ENCODE peak calls at places on chromosomes 5 and 9, in eight cellular contexts. C, O, B, Y, X, N, F and Z are unnamed samples.

GRCh38 chr5:112034614-112035013 is 277.6 kb upstream of the NREP start:
- DNase-seq in C (no peak), O (no peak), B (no peak), Y (no peak), X (no peak), N (no peak), F (no peak), Z (no peak)

GRCh38 chr5:109452661-109453060 is 42.9 kb upstream of the PJA2 start:
- DNase-seq in C (no peak), O (no peak), B (no peak), Y (no peak), X (no peak), N (no peak), F (no peak), Z (no peak)

GRCh38 chr5:14775857-14776256 is 95.7 kb downstream of the ANKH start:
- DNase-seq in C (peak; percentile 40), O (no peak), B (peak; percentile 63), Y (peak; percentile 94), X (no peak), N (peak; percentile 47), F (no peak), Z (peak; percentile 56)

GRCh38 chr5:123156577-123157296 is 67.7 kb downstream of the PRDM6 start:
- DNase-seq in C (no peak), O (no peak), B (no peak), Y (no peak), X (no peak), N (no peak), F (no peak), Z (no peak)

GRCh38 chr5:84859056-84859455 is 474.4 kb upstream of the EDIL3 start:
- DNase-seq in C (no peak), O (no peak), B (no peak), Y (no peak), X (no peak), N (no peak), F (no peak), Z (no peak)

GRCh38 chr5:135263022-135263668 is 135.9 kb downstream of the MACROH2A1 start:
- DNase-seq in C (peak; percentile 41), O (no peak), B (no peak), Y (no peak), X (no peak), N (peak; percentile 37), F (no peak), Z (no peak)

GRCh38 chr9:34451545-34451944 is 6.8 kb downstream of the FAM219A start:
- DNase-seq in C (no peak), O (no peak), B (no peak), Y (no peak), X (no peak), N (no peak), F (no peak), Z (no peak)

GRCh38 chr5:14222182-14222581 is 79.0 kb downstream of the TRIO start:
- DNase-seq in C (no peak), O (no peak), B (no peak), Y (peak; percentile 73), X (no peak), N (no peak), F (no peak), Z (no peak)

GRCh38 chr5:149605998-149606721 is 24.9 kb downstream of the ARHGEF37 start:
- DNase-seq in C (peak; percentile 32), O (peak; percentile 81), B (peak; percentile 76), Y (peak; percentile 100), X (no peak), N (no peak), F (peak; percentile 94), Z (peak; percentile 80)

GRCh38 chr9:78918976-78919375 is 622.1 kb downstream of the PSAT1 start:
- DNase-seq in C (no peak), O (no peak), B (no peak), Y (no peak), X (no peak), N (no peak), F (no peak), Z (no peak)

GRCh38 chr5:56569051-56569450 is 246.3 kb upstream of the MAP3K1 start:
- DNase-seq in C (no peak), O (no peak), B (no peak), Y (no peak), X (no peak), N (no peak), F (no peak), Z (no peak)

GRCh38 chr5:979100-979817 is 29.3 kb upstream of the NKD2 start:
- DNase-seq in C (no peak), O (no peak), B (no peak), Y (no peak), X (no peak), N (no peak), F (no peak), Z (no peak)

GRCh38 chr5:103433216-103433615 is 129.4 kb downstream of the NUDT12 start:
- DNase-seq in C (no peak), O (no peak), B (no peak), Y (peak; percentile 84), X (no peak), N (no peak), F (no peak), Z (no peak)

GRCh38 chr5:163269624-163270023 is 167.8 kb upstream of the CCNG1 start:
- DNase-seq in C (no peak), O (peak; percentile 0), B (no peak), Y (peak; percentile 77), X (no peak), N (no peak), F (no peak), Z (no peak)
- TF ChIP-seq CTCF in C (no peak), O (peak; percentile 49), B (no peak), Y (peak; percentile 77), X (no peak), N (no peak), F (no peak), Z (no peak)

GRCh38 chr5:71882826-71883744 is 164.0 kb downstream of the CARTPT start:
- DNase-seq in C (no peak), O (no peak), B (no peak), Y (peak; percentile 79), X (no peak), N (no peak), F (no peak), Z (no peak)
- H3K4me1 ChIP-seq in C (no peaks in the 10 kb centered on the region), O (peaks cover 5% of the 10 kb centered on the region), B (no peaks in the 10 kb centered on the region), Y (peaks cover 20% of the 10 kb centered on the region), X (no peaks in the 10 kb centered on the region), N (no peaks in the 10 kb centered on the region), F (no peaks in the 10 kb centered on the region), Z (no peaks in the 10 kb centered on the region)

GRCh38 chr9:928363-929042 is 48.0 kb upstream of the DMRT3 start:
- DNase-seq in C (no peak), O (peak; percentile 36), B (peak; percentile 8), Y (peak; percentile 47), X (no peak), N (no peak), F (no peak), Z (no peak)
- TF ChIP-seq CTCF in C (no peak), O (peak; percentile 78), B (no peak), Y (peak; percentile 62), X (no peak), N (no peak), F (peak; percentile 51), Z (no peak)

DNA sequence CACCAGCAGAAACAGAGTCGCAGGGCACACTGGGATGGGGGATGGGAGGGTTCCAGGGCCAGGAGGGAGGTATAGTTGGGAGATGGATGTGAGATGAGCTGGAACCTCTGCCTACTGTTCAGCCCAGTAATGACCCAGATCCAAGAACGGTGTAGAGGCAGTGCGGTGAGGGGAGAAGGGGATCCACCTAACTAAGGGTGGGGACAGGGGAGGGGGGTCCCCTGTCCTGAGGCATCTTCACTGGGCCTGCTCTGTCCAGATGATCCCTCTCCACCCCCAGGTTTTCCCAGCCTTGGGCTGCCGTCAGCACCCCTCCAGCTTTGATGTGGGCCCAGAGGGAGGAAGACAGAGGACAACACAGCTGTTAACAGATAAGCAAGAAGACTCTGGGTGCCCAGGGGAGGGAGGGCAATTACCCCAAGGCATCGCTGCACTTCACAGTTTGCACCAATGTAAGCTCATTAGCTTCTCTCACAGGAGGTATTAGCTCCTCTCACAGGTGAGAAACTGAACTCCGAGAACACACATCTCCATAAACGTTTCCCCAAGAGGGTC is 19.3 kb downstream of the BICD2 start:
- DNase-seq in C (no peak), O (no peak), B (no peak), Y (no peak), X (no peak), N (no peak), F (no peak), Z (no peak)
- H3K4me1 ChIP-seq in C (peaks cover 66% of the 10 kb centered on the region), O (peaks cover 45% of the 10 kb centered on the region), B (peaks cover 59% of the 10 kb centered on the region), Y (peaks cover 9% of the 10 kb centered on the region), X (no peaks in the 10 kb centered on the region), N (peaks cover 60% of the 10 kb centered on the region), F (peaks cover 47% of the 10 kb centered on the region), Z (no peaks in the 10 kb centered on the region)

DNA sequence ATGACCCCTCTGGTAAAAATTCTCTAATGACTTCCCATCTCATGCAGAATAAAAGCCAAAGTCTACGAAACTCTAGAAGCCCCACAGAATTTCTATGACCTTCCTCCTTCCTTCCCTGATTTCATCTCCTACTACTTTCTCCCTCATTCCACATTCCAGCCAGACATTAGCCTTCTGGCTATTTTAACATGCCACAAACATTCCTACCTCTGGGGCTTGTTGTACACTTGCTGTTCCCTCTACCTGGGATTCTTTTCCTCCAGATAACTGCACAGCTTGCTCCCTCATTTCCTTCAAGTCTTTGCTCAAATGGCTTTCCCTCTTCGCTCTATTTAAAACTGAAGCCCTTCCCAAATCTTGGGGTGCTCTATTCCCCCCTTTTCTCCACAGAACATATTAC is 60.1 kb downstream of the FBXW11 start:
- DNase-seq in C (no peak), O (no peak), B (no peak), Y (peak; percentile 25), X (no peak), N (no peak), F (no peak), Z (no peak)
- TF ChIP-seq CTCF in C (no peak), O (no peak), B (no peak), Y (no peak), X (no peak), N (no peak), F (peak; percentile 28), Z (no peak)